ENCODE peak calls at places on chromosomes 3 and 15, in five cellular contexts. H is tibial artery, V is GM23248, A is heart left ventricle, R is kidney epithelial cell. W is an unnamed sample.
A peak's percentile ranks its signal among the peaks of the same experiment; 100 is the strongest.

GRCh38 chr3:37500518-37500917 is 326.1 kb upstream of the LRRFIP2 start:
- DNase-seq in H (no peak), V (no peak), A (no peak), R (no peak), W (no peak)

GRCh38 chr3:133127381-133127780 is 89.2 kb downstream of the TMEM108 start:
- DNase-seq in H (no peak), V (no peak), A (no peak), R (no peak), W (no peak)

GRCh38 chr3:30626443-30627181 is 20.2 kb downstream of the TGFBR2 start:
- DNase-seq in H (no peak), V (peak; percentile 75), A (no peak), R (no peak), W (no peak)

GRCh38 chr15:42508263-42508690 is 12.8 kb downstream of the SNAP23 start:
- DNase-seq in H (no peak), V (peak; percentile 55), A (no peak), R (no peak), W (no peak)

GRCh38 chr3:132134611-132135010 is 99.8 kb upstream of the CPNE4 start:
- DNase-seq in H (no peak), V (peak; percentile 90), A (no peak), R (peak; percentile 50), W (no peak)

GRCh38 chr15:34655198-34655770 is 71.8 kb upstream of the GOLGA8B start:
- DNase-seq in H (no peak), V (no peak), A (no peak), R (no peak), W (no peak)

GRCh38 chr3:79361748-79362378 is 405.9 kb downstream of the ROBO1 start:
- DNase-seq in H (no peak), V (peak; percentile 66), A (no peak), R (no peak), W (no peak)

GRCh38 chr3:53075743-53076140 is 29.9 kb upstream of the SFMBT1 start:
- DNase-seq in H (no peak), V (no peak), A (no peak), R (no peak), W (no peak)

GRCh38 chr3:77256584-77257488 is 216.9 kb downstream of the ROBO2 start:
- DNase-seq in H (no peak), V (no peak), A (no peak), R (no peak), W (no peak)

GRCh38 chr15:58517682-58518525 is 86.1 kb downstream of the LIPC start:
- DNase-seq in H (no peak), V (no peak), A (no peak), R (no peak), W (no peak)

GRCh38 chr15:63487076-63487757 is 17.2 kb upstream of the USP3 start:
- DNase-seq in H (peak; percentile 91), V (peak; percentile 84), A (peak; percentile 86), R (no peak), W (peak; percentile 88)

GRCh38 chr3:141608438-141608837 is 121.6 kb downstream of the RASA2 start:
- DNase-seq in H (no peak), V (no peak), A (no peak), R (no peak), W (no peak)

GRCh38 chr3:24508423-24508839 is 13.8 kb upstream of the THRB start:
- DNase-seq in H (no peak), V (peak; percentile 76), A (no peak), R (no peak), W (no peak)

GRCh38 chr3:159804726-159805410 is 183.8 kb upstream of the IL12A start:
- DNase-seq in H (peak; percentile 73), V (peak; percentile 94), A (peak; percentile 77), R (no peak), W (peak; percentile 52)

GRCh38 chr15:40300771-40301170 is 7.0 kb downstream of the PLCB2 start:
- DNase-seq in H (no peak), V (no peak), A (no peak), R (no peak), W (no peak)

GRCh38 chr3:195909645-195910498 is 1.5 kb upstream of the TNK2 start:
- DNase-seq in H (peak; percentile 83), V (peak; percentile 80), A (peak; percentile 90), R (no peak), W (peak; percentile 87)

GRCh38 chr3:170418422-170419300 is at the start of gene CLDN11:
- DNase-seq in H (no peak), V (peak; percentile 78), A (peak; percentile 45), R (no peak), W (peak; percentile 70)

GRCh38 chr15:83065431-83065830 is 1.6 kb downstream of the BTBD1 start:
- DNase-seq in H (no peak), V (peak; percentile 25), A (no peak), R (no peak), W (no peak)

GRCh38 chr15:99154271-99154670 is 49.4 kb downstream of the SYNM start:
- DNase-seq in H (no peak), V (peak; percentile 35), A (no peak), R (no peak), W (no peak)

GRCh38 chr3:84440306-84440705 is 518.5 kb upstream of the CADM2 start:
- DNase-seq in H (no peak), V (no peak), A (no peak), R (no peak), W (no peak)

GRCh38 chr15:28912422-28912821 is 26.6 kb downstream of the APBA2 start:
- DNase-seq in H (no peak), V (no peak), A (no peak), R (no peak), W (no peak)

GRCh38 chr3:113948015-113948917 is 453 bp downstream of the ZDHHC23 start:
- DNase-seq in H (no peak), V (peak; percentile 35), A (peak; percentile 29), R (no peak), W (peak; percentile 16)

GRCh38 chr3:15387735-15388134 is 39.6 kb downstream of the METTL6 start:
- DNase-seq in H (no peak), V (no peak), A (no peak), R (no peak), W (no peak)

GRCh38 chr15:65069179-65069578 is 1.4 kb upstream of the RASL12 start:
- DNase-seq in H (no peak), V (peak; percentile 97), A (peak; percentile 58), R (no peak), W (peak; percentile 32)

GRCh38 chr15:23074684-23075083 is 35.3 kb upstream of the TUBGCP5 start:
- DNase-seq in H (no peak), V (no peak), A (no peak), R (no peak), W (no peak)

GRCh38 chr15:59170295-59170881 is 36.3 kb upstream of the LDHAL6B start:
- DNase-seq in H (peak; percentile 78), V (peak; percentile 93), A (peak; percentile 23), R (peak; percentile 43), W (peak; percentile 58)

GRCh38 chr3:49940667-49941249 is 808 bp downstream of the RBM6 start:
- DNase-seq in H (no peak), V (peak; percentile 22), A (no peak), R (no peak), W (no peak)

GRCh38 chr3:141456328-141456689 is 30.5 kb upstream of the RASA2 start:
- DNase-seq in H (no peak), V (peak; percentile 99), A (no peak), R (no peak), W (no peak)

GRCh38 chr15:83284563-83285283 is at the start of gene BNC1:
- DNase-seq in H (no peak), V (no peak), A (no peak), R (no peak), W (no peak)

GRCh38 chr3:36959821-36960220 is 15.0 kb upstream of the TRANK1 start:
- DNase-seq in H (no peak), V (no peak), A (no peak), R (no peak), W (no peak)

GRCh38 chr3:56347219-56347871 is 120.9 kb downstream of the ERC2 start:
- DNase-seq in H (no peak), V (peak; percentile 4), A (no peak), R (no peak), W (no peak)

DNA sequence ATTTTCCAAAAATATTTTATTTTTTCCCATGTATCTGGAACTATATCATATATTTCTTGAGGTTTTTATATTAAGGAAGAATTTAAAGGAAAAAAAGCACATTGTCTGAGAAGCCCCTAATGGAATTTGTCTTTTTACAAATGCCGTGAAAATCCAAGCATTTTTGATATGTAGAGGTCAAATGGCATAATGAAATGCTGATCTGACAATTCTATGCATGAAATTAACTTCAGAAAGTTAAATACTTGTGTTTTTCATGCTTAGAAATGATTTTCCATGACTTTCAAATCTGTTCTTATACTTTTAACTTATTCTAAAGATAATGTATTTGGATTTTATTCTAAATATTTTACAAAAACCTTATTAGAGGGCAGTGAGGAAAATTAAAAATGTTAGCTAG is 119.2 kb downstream of the NR1I2 start:
- DNase-seq in H (no peak), V (no peak), A (no peak), R (no peak), W (no peak)
- H3K36me3 ChIP-seq in H (peaks cover 9% of the 10 kb centered on the region), V (peaks cover 17% of the 10 kb centered on the region), A (no peaks in the 10 kb centered on the region), R (no peaks in the 10 kb centered on the region), W (no peaks in the 10 kb centered on the region)

DNA sequence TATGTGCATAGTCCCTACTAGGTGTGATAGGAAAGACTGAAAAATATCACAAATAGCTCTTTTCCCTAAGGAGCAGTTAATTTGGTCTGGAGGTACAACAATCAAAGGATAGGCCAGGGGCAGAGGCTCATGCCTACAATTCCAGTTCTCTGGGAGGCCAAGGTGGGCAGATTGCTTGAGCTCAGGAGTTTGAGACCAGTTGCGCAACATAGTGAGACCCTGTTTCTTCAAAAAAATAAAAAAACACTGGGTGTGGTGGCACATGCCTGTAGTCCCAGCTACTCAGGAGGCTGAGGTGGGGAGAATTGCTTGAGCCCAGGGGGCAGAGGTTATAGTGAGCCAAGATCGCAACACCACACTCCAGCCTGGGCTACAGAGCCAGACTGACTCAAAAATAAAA is 30.2 kb upstream of the BHLHE40 start:
- DNase-seq in H (no peak), V (no peak), A (no peak), R (no peak), W (no peak)
- H3K36me3 ChIP-seq in H (no peaks in the 10 kb centered on the region), V (no peaks in the 10 kb centered on the region), A (no peaks in the 10 kb centered on the region), R (no peaks in the 10 kb centered on the region), W (no peaks in the 10 kb centered on the region)

DNA sequence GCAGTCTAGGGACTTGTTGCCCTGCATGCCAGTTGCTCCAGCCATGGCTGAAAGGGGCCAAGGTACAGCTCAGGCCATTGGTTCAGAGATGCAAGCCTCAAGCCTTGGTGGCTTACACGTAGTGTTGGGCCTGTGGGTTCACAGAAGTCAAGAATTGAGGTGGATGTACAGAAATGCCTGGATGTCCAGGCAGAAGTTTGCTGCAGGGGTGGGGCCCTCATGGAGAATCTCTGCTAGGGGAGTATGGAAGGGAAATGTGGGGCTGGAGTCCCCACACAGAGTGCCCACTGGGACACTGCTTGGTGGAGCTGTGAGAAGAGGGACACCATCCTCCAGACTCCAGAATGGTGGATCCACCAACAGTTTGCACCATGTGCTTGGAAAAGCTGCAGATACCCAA is 10.6 kb upstream of the B3GNT5 start:
- DNase-seq in H (no peak), V (no peak), A (no peak), R (no peak), W (no peak)
- H3K36me3 ChIP-seq in H (no peaks in the 10 kb centered on the region), V (no peaks in the 10 kb centered on the region), A (no peaks in the 10 kb centered on the region), R (no peaks in the 10 kb centered on the region), W (no peaks in the 10 kb centered on the region)

GRCh38 chr3:39105687-39106063 is 1.8 kb downstream of the GORASP1 start:
- DNase-seq in H (no peak), V (no peak), A (no peak), R (no peak), W (no peak)
- H3K36me3 ChIP-seq in H (no peaks in the 10 kb centered on the region), V (no peaks in the 10 kb centered on the region), A (no peaks in the 10 kb centered on the region), R (no peaks in the 10 kb centered on the region), W (peaks cover 3% of the 10 kb centered on the region)

GRCh38 chr3:130976706-130977105 is 49.9 kb downstream of the ASTE1 start:
- DNase-seq in H (no peak), V (no peak), A (no peak), R (no peak), W (no peak)
- H3K36me3 ChIP-seq in H (peaks cover 29% of the 10 kb centered on the region), V (peaks cover 33% of the 10 kb centered on the region), A (no peaks in the 10 kb centered on the region), R (no peaks in the 10 kb centered on the region), W (peaks cover 73% of the 10 kb centered on the region)